ENCODE peak calls at places on chromosomes 11 and 22, in ten cellular contexts. One of them, this sample, is unnamed.

GRCh38 chr22:48663297-48663696 is 1164.4 kb downstream of the BRD1 start:
- DNase-seq in hypothalamus: no peak
- DNase-seq in anterior cingulate cortex: no peak
- DNase-seq in stimulated activated CD4-positive, alpha-beta T cell treated with anti-CD3 and anti-CD28 coated beads, Interleukin-15, amount 100 ng/mL, for 24 hours: no peak
- DNase-seq in GM04504: no peak
- DNase-seq in T-helper 17 cell: no peak
- DNase-seq in HTR-8/SVneo: no peak
- DNase-seq in GM03348: no peak
- DNase-seq in NCI-H1092 treated with DMSO at 0.1 percent for 48 hours: no peak
- DNase-seq in stimulated activated CD8-positive, alpha-beta memory T cell treated with anti-CD3 and anti-CD28 coated beads, Interleukin-4, amount 100 ng/mL, for 1 hour: no peak
- DNase-seq in this sample: no peak

GRCh38 chr22:34306361-34306760 is 386.1 kb upstream of the LARGE1 start:
- DNase-seq in hypothalamus: no peak
- DNase-seq in anterior cingulate cortex: no peak
- DNase-seq in stimulated activated CD4-positive, alpha-beta T cell treated with anti-CD3 and anti-CD28 coated beads, Interleukin-15, amount 100 ng/mL, for 24 hours: no peak
- DNase-seq in GM04504: no peak
- DNase-seq in T-helper 17 cell: no peak
- DNase-seq in HTR-8/SVneo: no peak
- DNase-seq in GM03348: no peak
- DNase-seq in NCI-H1092 treated with DMSO at 0.1 percent for 48 hours: no peak
- DNase-seq in stimulated activated CD8-positive, alpha-beta memory T cell treated with anti-CD3 and anti-CD28 coated beads, Interleukin-4, amount 100 ng/mL, for 1 hour: no peak
- DNase-seq in this sample: no peak

GRCh38 chr22:45602824-45603301 is 68.8 kb upstream of the ATXN10 start:
- DNase-seq in hypothalamus: no peak
- DNase-seq in anterior cingulate cortex: no peak
- DNase-seq in stimulated activated CD4-positive, alpha-beta T cell treated with anti-CD3 and anti-CD28 coated beads, Interleukin-15, amount 100 ng/mL, for 24 hours: no peak
- DNase-seq in GM04504: peak
- DNase-seq in T-helper 17 cell: no peak
- DNase-seq in HTR-8/SVneo: peak
- DNase-seq in GM03348: peak
- DNase-seq in NCI-H1092 treated with DMSO at 0.1 percent for 48 hours: no peak
- DNase-seq in stimulated activated CD8-positive, alpha-beta memory T cell treated with anti-CD3 and anti-CD28 coated beads, Interleukin-4, amount 100 ng/mL, for 1 hour: no peak
- DNase-seq in this sample: no peak

GRCh38 chr11:125494987-125495725 is 909 bp downstream of the FEZ1 start:
- DNase-seq in hypothalamus: peak
- DNase-seq in anterior cingulate cortex: no peak
- DNase-seq in stimulated activated CD4-positive, alpha-beta T cell treated with anti-CD3 and anti-CD28 coated beads, Interleukin-15, amount 100 ng/mL, for 24 hours: peak
- DNase-seq in GM04504: peak
- DNase-seq in T-helper 17 cell: no peak
- DNase-seq in HTR-8/SVneo: peak
- DNase-seq in GM03348: peak
- DNase-seq in NCI-H1092 treated with DMSO at 0.1 percent for 48 hours: no peak
- DNase-seq in stimulated activated CD8-positive, alpha-beta memory T cell treated with anti-CD3 and anti-CD28 coated beads, Interleukin-4, amount 100 ng/mL, for 1 hour: no peak
- DNase-seq in this sample: peak

GRCh38 chr11:33257160-33257896 is at the start of gene HIPK3:
- DNase-seq in hypothalamus: peak
- DNase-seq in anterior cingulate cortex: peak
- DNase-seq in stimulated activated CD4-positive, alpha-beta T cell treated with anti-CD3 and anti-CD28 coated beads, Interleukin-15, amount 100 ng/mL, for 24 hours: peak
- DNase-seq in GM04504: peak
- DNase-seq in T-helper 17 cell: peak
- DNase-seq in HTR-8/SVneo: peak
- DNase-seq in GM03348: peak
- DNase-seq in NCI-H1092 treated with DMSO at 0.1 percent for 48 hours: peak
- DNase-seq in stimulated activated CD8-positive, alpha-beta memory T cell treated with anti-CD3 and anti-CD28 coated beads, Interleukin-4, amount 100 ng/mL, for 1 hour: peak
- DNase-seq in this sample: peak

GRCh38 chr11:85472953-85473352 is 154.2 kb downstream of the DLG2 start:
- DNase-seq in hypothalamus: no peak
- DNase-seq in anterior cingulate cortex: no peak
- DNase-seq in stimulated activated CD4-positive, alpha-beta T cell treated with anti-CD3 and anti-CD28 coated beads, Interleukin-15, amount 100 ng/mL, for 24 hours: no peak
- DNase-seq in GM04504: no peak
- DNase-seq in T-helper 17 cell: no peak
- DNase-seq in HTR-8/SVneo: no peak
- DNase-seq in GM03348: no peak
- DNase-seq in NCI-H1092 treated with DMSO at 0.1 percent for 48 hours: no peak
- DNase-seq in stimulated activated CD8-positive, alpha-beta memory T cell treated with anti-CD3 and anti-CD28 coated beads, Interleukin-4, amount 100 ng/mL, for 1 hour: no peak
- DNase-seq in this sample: no peak

GRCh38 chr11:75577198-75577597 is 15.1 kb downstream of the SERPINH1 start:
- DNase-seq in hypothalamus: peak
- DNase-seq in anterior cingulate cortex: no peak
- DNase-seq in stimulated activated CD4-positive, alpha-beta T cell treated with anti-CD3 and anti-CD28 coated beads, Interleukin-15, amount 100 ng/mL, for 24 hours: peak
- DNase-seq in GM04504: no peak
- DNase-seq in T-helper 17 cell: peak
- DNase-seq in HTR-8/SVneo: peak
- DNase-seq in GM03348: peak
- DNase-seq in NCI-H1092 treated with DMSO at 0.1 percent for 48 hours: no peak
- DNase-seq in stimulated activated CD8-positive, alpha-beta memory T cell treated with anti-CD3 and anti-CD28 coated beads, Interleukin-4, amount 100 ng/mL, for 1 hour: peak
- DNase-seq in this sample: peak

GRCh38 chr11:117443269-117444186 is 115.9 kb downstream of the CEP164 start:
- DNase-seq in hypothalamus: no peak
- DNase-seq in anterior cingulate cortex: peak
- DNase-seq in stimulated activated CD4-positive, alpha-beta T cell treated with anti-CD3 and anti-CD28 coated beads, Interleukin-15, amount 100 ng/mL, for 24 hours: peak
- DNase-seq in GM04504: peak
- DNase-seq in T-helper 17 cell: no peak
- DNase-seq in HTR-8/SVneo: peak
- DNase-seq in GM03348: peak
- DNase-seq in NCI-H1092 treated with DMSO at 0.1 percent for 48 hours: peak
- DNase-seq in stimulated activated CD8-positive, alpha-beta memory T cell treated with anti-CD3 and anti-CD28 coated beads, Interleukin-4, amount 100 ng/mL, for 1 hour: no peak
- DNase-seq in this sample: peak

GRCh38 chr11:79167510-79168188 is 273.2 kb downstream of the TENM4 start:
- DNase-seq in hypothalamus: no peak
- DNase-seq in anterior cingulate cortex: no peak
- DNase-seq in stimulated activated CD4-positive, alpha-beta T cell treated with anti-CD3 and anti-CD28 coated beads, Interleukin-15, amount 100 ng/mL, for 24 hours: no peak
- DNase-seq in GM04504: no peak
- DNase-seq in T-helper 17 cell: no peak
- DNase-seq in HTR-8/SVneo: no peak
- DNase-seq in GM03348: no peak
- DNase-seq in NCI-H1092 treated with DMSO at 0.1 percent for 48 hours: no peak
- DNase-seq in stimulated activated CD8-positive, alpha-beta memory T cell treated with anti-CD3 and anti-CD28 coated beads, Interleukin-4, amount 100 ng/mL, for 1 hour: no peak
- DNase-seq in this sample: no peak

GRCh38 chr11:119942583-119943338 is 195.2 kb downstream of the TRIM29 start:
- DNase-seq in hypothalamus: no peak
- DNase-seq in anterior cingulate cortex: no peak
- DNase-seq in stimulated activated CD4-positive, alpha-beta T cell treated with anti-CD3 and anti-CD28 coated beads, Interleukin-15, amount 100 ng/mL, for 24 hours: no peak
- DNase-seq in GM04504: no peak
- DNase-seq in T-helper 17 cell: no peak
- DNase-seq in HTR-8/SVneo: no peak
- DNase-seq in GM03348: no peak
- DNase-seq in NCI-H1092 treated with DMSO at 0.1 percent for 48 hours: no peak
- DNase-seq in stimulated activated CD8-positive, alpha-beta memory T cell treated with anti-CD3 and anti-CD28 coated beads, Interleukin-4, amount 100 ng/mL, for 1 hour: no peak
- DNase-seq in this sample: no peak

GRCh38 chr11:123678246-123678645 is 23.8 kb upstream of the SCN3B start:
- DNase-seq in hypothalamus: no peak
- DNase-seq in anterior cingulate cortex: no peak
- DNase-seq in stimulated activated CD4-positive, alpha-beta T cell treated with anti-CD3 and anti-CD28 coated beads, Interleukin-15, amount 100 ng/mL, for 24 hours: no peak
- DNase-seq in GM04504: no peak
- DNase-seq in T-helper 17 cell: no peak
- DNase-seq in HTR-8/SVneo: no peak
- DNase-seq in GM03348: no peak
- DNase-seq in NCI-H1092 treated with DMSO at 0.1 percent for 48 hours: no peak
- DNase-seq in stimulated activated CD8-positive, alpha-beta memory T cell treated with anti-CD3 and anti-CD28 coated beads, Interleukin-4, amount 100 ng/mL, for 1 hour: no peak
- DNase-seq in this sample: no peak

GRCh38 chr11:8098361-8098760 is 17.4 kb downstream of the TUB start:
- DNase-seq in hypothalamus: no peak
- DNase-seq in anterior cingulate cortex: no peak
- DNase-seq in stimulated activated CD4-positive, alpha-beta T cell treated with anti-CD3 and anti-CD28 coated beads, Interleukin-15, amount 100 ng/mL, for 24 hours: no peak
- DNase-seq in GM04504: peak
- DNase-seq in T-helper 17 cell: no peak
- DNase-seq in HTR-8/SVneo: no peak
- DNase-seq in GM03348: peak
- DNase-seq in NCI-H1092 treated with DMSO at 0.1 percent for 48 hours: no peak
- DNase-seq in stimulated activated CD8-positive, alpha-beta memory T cell treated with anti-CD3 and anti-CD28 coated beads, Interleukin-4, amount 100 ng/mL, for 1 hour: no peak
- DNase-seq in this sample: no peak

GRCh38 chr11:8906629-8907028 is 4.4 kb upstream of the AKIP1 start:
- DNase-seq in hypothalamus: no peak
- DNase-seq in anterior cingulate cortex: no peak
- DNase-seq in stimulated activated CD4-positive, alpha-beta T cell treated with anti-CD3 and anti-CD28 coated beads, Interleukin-15, amount 100 ng/mL, for 24 hours: no peak
- DNase-seq in GM04504: peak
- DNase-seq in T-helper 17 cell: no peak
- DNase-seq in HTR-8/SVneo: peak
- DNase-seq in GM03348: peak
- DNase-seq in NCI-H1092 treated with DMSO at 0.1 percent for 48 hours: no peak
- DNase-seq in stimulated activated CD8-positive, alpha-beta memory T cell treated with anti-CD3 and anti-CD28 coated beads, Interleukin-4, amount 100 ng/mL, for 1 hour: no peak
- DNase-seq in this sample: no peak

GRCh38 chr11:18600915-18601569 is 1.5 kb downstream of the MISFA start:
- DNase-seq in hypothalamus: no peak
- DNase-seq in anterior cingulate cortex: no peak
- DNase-seq in stimulated activated CD4-positive, alpha-beta T cell treated with anti-CD3 and anti-CD28 coated beads, Interleukin-15, amount 100 ng/mL, for 24 hours: no peak
- DNase-seq in GM04504: no peak
- DNase-seq in T-helper 17 cell: no peak
- DNase-seq in HTR-8/SVneo: no peak
- DNase-seq in GM03348: no peak
- DNase-seq in NCI-H1092 treated with DMSO at 0.1 percent for 48 hours: no peak
- DNase-seq in stimulated activated CD8-positive, alpha-beta memory T cell treated with anti-CD3 and anti-CD28 coated beads, Interleukin-4, amount 100 ng/mL, for 1 hour: no peak
- DNase-seq in this sample: no peak

GRCh38 chr11:126495281-126495680 is 139.8 kb downstream of the ST3GAL4 start:
- DNase-seq in hypothalamus: no peak
- DNase-seq in anterior cingulate cortex: no peak
- DNase-seq in stimulated activated CD4-positive, alpha-beta T cell treated with anti-CD3 and anti-CD28 coated beads, Interleukin-15, amount 100 ng/mL, for 24 hours: no peak
- DNase-seq in GM04504: no peak
- DNase-seq in T-helper 17 cell: no peak
- DNase-seq in HTR-8/SVneo: no peak
- DNase-seq in GM03348: no peak
- DNase-seq in NCI-H1092 treated with DMSO at 0.1 percent for 48 hours: no peak
- DNase-seq in stimulated activated CD8-positive, alpha-beta memory T cell treated with anti-CD3 and anti-CD28 coated beads, Interleukin-4, amount 100 ng/mL, for 1 hour: no peak
- DNase-seq in this sample: no peak

GRCh38 chr11:121338536-121338935 is 46.0 kb downstream of the SC5D start:
- DNase-seq in hypothalamus: no peak
- DNase-seq in anterior cingulate cortex: no peak
- DNase-seq in stimulated activated CD4-positive, alpha-beta T cell treated with anti-CD3 and anti-CD28 coated beads, Interleukin-15, amount 100 ng/mL, for 24 hours: no peak
- DNase-seq in GM04504: no peak
- DNase-seq in T-helper 17 cell: no peak
- DNase-seq in HTR-8/SVneo: no peak
- DNase-seq in GM03348: no peak
- DNase-seq in NCI-H1092 treated with DMSO at 0.1 percent for 48 hours: no peak
- DNase-seq in stimulated activated CD8-positive, alpha-beta memory T cell treated with anti-CD3 and anti-CD28 coated beads, Interleukin-4, amount 100 ng/mL, for 1 hour: no peak
- DNase-seq in this sample: no peak

GRCh38 chr11:66324626-66325025 is 7.8 kb upstream of the CD248 start:
- DNase-seq in hypothalamus: no peak
- DNase-seq in anterior cingulate cortex: no peak
- DNase-seq in stimulated activated CD4-positive, alpha-beta T cell treated with anti-CD3 and anti-CD28 coated beads, Interleukin-15, amount 100 ng/mL, for 24 hours: no peak
- DNase-seq in GM04504: no peak
- DNase-seq in T-helper 17 cell: no peak
- DNase-seq in HTR-8/SVneo: no peak
- DNase-seq in GM03348: peak
- DNase-seq in NCI-H1092 treated with DMSO at 0.1 percent for 48 hours: no peak
- DNase-seq in stimulated activated CD8-positive, alpha-beta memory T cell treated with anti-CD3 and anti-CD28 coated beads, Interleukin-4, amount 100 ng/mL, for 1 hour: no peak
- DNase-seq in this sample: no peak

GRCh38 chr11:120097721-120098385 is 40.1 kb downstream of the TRIM29 start:
- DNase-seq in hypothalamus: no peak
- DNase-seq in anterior cingulate cortex: no peak
- DNase-seq in stimulated activated CD4-positive, alpha-beta T cell treated with anti-CD3 and anti-CD28 coated beads, Interleukin-15, amount 100 ng/mL, for 24 hours: no peak
- DNase-seq in GM04504: no peak
- DNase-seq in T-helper 17 cell: no peak
- DNase-seq in HTR-8/SVneo: no peak
- DNase-seq in GM03348: no peak
- DNase-seq in NCI-H1092 treated with DMSO at 0.1 percent for 48 hours: no peak
- DNase-seq in stimulated activated CD8-positive, alpha-beta memory T cell treated with anti-CD3 and anti-CD28 coated beads, Interleukin-4, amount 100 ng/mL, for 1 hour: no peak
- DNase-seq in this sample: no peak

GRCh38 chr11:6705905-6706535 is 22.9 kb upstream of the MRPL17 start:
- DNase-seq in hypothalamus: no peak
- DNase-seq in anterior cingulate cortex: no peak
- DNase-seq in stimulated activated CD4-positive, alpha-beta T cell treated with anti-CD3 and anti-CD28 coated beads, Interleukin-15, amount 100 ng/mL, for 24 hours: peak
- DNase-seq in GM04504: peak
- DNase-seq in T-helper 17 cell: peak
- DNase-seq in HTR-8/SVneo: peak
- DNase-seq in GM03348: peak
- DNase-seq in NCI-H1092 treated with DMSO at 0.1 percent for 48 hours: no peak
- DNase-seq in stimulated activated CD8-positive, alpha-beta memory T cell treated with anti-CD3 and anti-CD28 coated beads, Interleukin-4, amount 100 ng/mL, for 1 hour: no peak
- DNase-seq in this sample: no peak

GRCh38 chr11:100576044-100577021 is 110.8 kb upstream of the ARHGAP42 start:
- DNase-seq in hypothalamus: no peak
- DNase-seq in anterior cingulate cortex: no peak
- DNase-seq in stimulated activated CD4-positive, alpha-beta T cell treated with anti-CD3 and anti-CD28 coated beads, Interleukin-15, amount 100 ng/mL, for 24 hours: peak
- DNase-seq in GM04504: no peak
- DNase-seq in T-helper 17 cell: no peak
- DNase-seq in HTR-8/SVneo: peak
- DNase-seq in GM03348: peak
- DNase-seq in NCI-H1092 treated with DMSO at 0.1 percent for 48 hours: peak
- DNase-seq in stimulated activated CD8-positive, alpha-beta memory T cell treated with anti-CD3 and anti-CD28 coated beads, Interleukin-4, amount 100 ng/mL, for 1 hour: no peak
- DNase-seq in this sample: no peak

GRCh38 chr22:42174062-42174461 is 43.5 kb upstream of the CYP2D6 start:
- DNase-seq in hypothalamus: no peak
- DNase-seq in anterior cingulate cortex: no peak
- DNase-seq in stimulated activated CD4-positive, alpha-beta T cell treated with anti-CD3 and anti-CD28 coated beads, Interleukin-15, amount 100 ng/mL, for 24 hours: no peak
- DNase-seq in GM04504: no peak
- DNase-seq in T-helper 17 cell: no peak
- DNase-seq in HTR-8/SVneo: no peak
- DNase-seq in GM03348: no peak
- DNase-seq in NCI-H1092 treated with DMSO at 0.1 percent for 48 hours: no peak
- DNase-seq in stimulated activated CD8-positive, alpha-beta memory T cell treated with anti-CD3 and anti-CD28 coated beads, Interleukin-4, amount 100 ng/mL, for 1 hour: no peak
- DNase-seq in this sample: no peak

GRCh38 chr11:92804388-92804787 is 165.1 kb upstream of the MTNR1B start:
- DNase-seq in hypothalamus: no peak
- DNase-seq in anterior cingulate cortex: no peak
- DNase-seq in stimulated activated CD4-positive, alpha-beta T cell treated with anti-CD3 and anti-CD28 coated beads, Interleukin-15, amount 100 ng/mL, for 24 hours: no peak
- DNase-seq in GM04504: no peak
- DNase-seq in T-helper 17 cell: no peak
- DNase-seq in HTR-8/SVneo: no peak
- DNase-seq in GM03348: no peak
- DNase-seq in NCI-H1092 treated with DMSO at 0.1 percent for 48 hours: no peak
- DNase-seq in stimulated activated CD8-positive, alpha-beta memory T cell treated with anti-CD3 and anti-CD28 coated beads, Interleukin-4, amount 100 ng/mL, for 1 hour: no peak
- DNase-seq in this sample: no peak

GRCh38 chr22:37410174-37411055 is 16.9 kb downstream of the ELFN2 start:
- DNase-seq in hypothalamus: no peak
- DNase-seq in anterior cingulate cortex: no peak
- DNase-seq in stimulated activated CD4-positive, alpha-beta T cell treated with anti-CD3 and anti-CD28 coated beads, Interleukin-15, amount 100 ng/mL, for 24 hours: no peak
- DNase-seq in GM04504: no peak
- DNase-seq in T-helper 17 cell: no peak
- DNase-seq in HTR-8/SVneo: no peak
- DNase-seq in GM03348: no peak
- DNase-seq in NCI-H1092 treated with DMSO at 0.1 percent for 48 hours: no peak
- DNase-seq in stimulated activated CD8-positive, alpha-beta memory T cell treated with anti-CD3 and anti-CD28 coated beads, Interleukin-4, amount 100 ng/mL, for 1 hour: no peak
- DNase-seq in this sample: peak

GRCh38 chr11:13487661-13488030 is 8.2 kb downstream of the PTH start:
- DNase-seq in hypothalamus: no peak
- DNase-seq in anterior cingulate cortex: no peak
- DNase-seq in stimulated activated CD4-positive, alpha-beta T cell treated with anti-CD3 and anti-CD28 coated beads, Interleukin-15, amount 100 ng/mL, for 24 hours: peak
- DNase-seq in GM04504: no peak
- DNase-seq in T-helper 17 cell: no peak
- DNase-seq in HTR-8/SVneo: no peak
- DNase-seq in GM03348: peak
- DNase-seq in NCI-H1092 treated with DMSO at 0.1 percent for 48 hours: no peak
- DNase-seq in stimulated activated CD8-positive, alpha-beta memory T cell treated with anti-CD3 and anti-CD28 coated beads, Interleukin-4, amount 100 ng/mL, for 1 hour: no peak
- DNase-seq in this sample: no peak

GRCh38 chr11:120137611-120138521 is at the start of gene TRIM29:
- DNase-seq in hypothalamus: no peak
- DNase-seq in anterior cingulate cortex: no peak
- DNase-seq in stimulated activated CD4-positive, alpha-beta T cell treated with anti-CD3 and anti-CD28 coated beads, Interleukin-15, amount 100 ng/mL, for 24 hours: no peak
- DNase-seq in GM04504: no peak
- DNase-seq in T-helper 17 cell: no peak
- DNase-seq in HTR-8/SVneo: no peak
- DNase-seq in GM03348: peak
- DNase-seq in NCI-H1092 treated with DMSO at 0.1 percent for 48 hours: no peak
- DNase-seq in stimulated activated CD8-positive, alpha-beta memory T cell treated with anti-CD3 and anti-CD28 coated beads, Interleukin-4, amount 100 ng/mL, for 1 hour: no peak
- DNase-seq in this sample: peak

GRCh38 chr22:20918663-20919220 is 1.5 kb downstream of the CRKL start:
- DNase-seq in hypothalamus: no peak
- DNase-seq in anterior cingulate cortex: no peak
- DNase-seq in stimulated activated CD4-positive, alpha-beta T cell treated with anti-CD3 and anti-CD28 coated beads, Interleukin-15, amount 100 ng/mL, for 24 hours: no peak
- DNase-seq in GM04504: no peak
- DNase-seq in T-helper 17 cell: no peak
- DNase-seq in HTR-8/SVneo: no peak
- DNase-seq in GM03348: peak
- DNase-seq in NCI-H1092 treated with DMSO at 0.1 percent for 48 hours: no peak
- DNase-seq in stimulated activated CD8-positive, alpha-beta memory T cell treated with anti-CD3 and anti-CD28 coated beads, Interleukin-4, amount 100 ng/mL, for 1 hour: no peak
- DNase-seq in this sample: no peak

GRCh38 chr11:84558085-84558905 is 1068.8 kb downstream of the DLG2 start:
- DNase-seq in hypothalamus: no peak
- DNase-seq in anterior cingulate cortex: no peak
- DNase-seq in stimulated activated CD4-positive, alpha-beta T cell treated with anti-CD3 and anti-CD28 coated beads, Interleukin-15, amount 100 ng/mL, for 24 hours: no peak
- DNase-seq in GM04504: peak
- DNase-seq in T-helper 17 cell: no peak
- DNase-seq in HTR-8/SVneo: peak
- DNase-seq in GM03348: peak
- DNase-seq in NCI-H1092 treated with DMSO at 0.1 percent for 48 hours: peak
- DNase-seq in stimulated activated CD8-positive, alpha-beta memory T cell treated with anti-CD3 and anti-CD28 coated beads, Interleukin-4, amount 100 ng/mL, for 1 hour: no peak
- DNase-seq in this sample: peak

GRCh38 chr11:83392556-83392955 is 106.4 kb upstream of the CCDC90B start:
- DNase-seq in hypothalamus: no peak
- DNase-seq in anterior cingulate cortex: no peak
- DNase-seq in stimulated activated CD4-positive, alpha-beta T cell treated with anti-CD3 and anti-CD28 coated beads, Interleukin-15, amount 100 ng/mL, for 24 hours: no peak
- DNase-seq in GM04504: no peak
- DNase-seq in T-helper 17 cell: no peak
- DNase-seq in HTR-8/SVneo: no peak
- DNase-seq in GM03348: no peak
- DNase-seq in NCI-H1092 treated with DMSO at 0.1 percent for 48 hours: no peak
- DNase-seq in stimulated activated CD8-positive, alpha-beta memory T cell treated with anti-CD3 and anti-CD28 coated beads, Interleukin-4, amount 100 ng/mL, for 1 hour: no peak
- DNase-seq in this sample: no peak